ENCODE peak calls at places on chromosomes 16 and 17, in nine cellular contexts. P is NCI-H1048; C is left ventricle myocardium inferior; U is kidney tubule cell; G is ELR; D is brain pericyte; K is naive thymus-derived CD4-positive, alpha-beta T cell; F is AG09319; J is Peyer's patch. T is an unnamed sample.
A peak's percentile ranks its signal among the peaks of the same experiment; 100 is the strongest.

GRCh38 chr16:75402821-75403475 is 30.4 kb downstream of the CFDP1 start:
- DNase-seq in K (no peak), G (peak; percentile 67), C (no peak), U (peak; percentile 62), P (no peak), J (no peak), F (no peak), D (no peak), T (no peak)

GRCh38 chr17:51120357-51120738 is 320 bp downstream of the SPAG9 start:
- DNase-seq in G (no peak), U (peak; percentile 57), K (no peak), J (peak; percentile 39), D (no peak), F (no peak), C (no peak), P (no peak), T (no peak)

GRCh38 chr17:10196936-10197335 is 1.5 kb downstream of the GAS7 start:
- DNase-seq in K (no peak), J (no peak), P (no peak), D (no peak), F (no peak), C (no peak), U (no peak), G (no peak), T (no peak)

GRCh38 chr16:8756755-8757154 is 40.7 kb downstream of the TMEM186 start:
- DNase-seq in P (no peak), U (no peak), F (no peak), J (no peak), D (no peak), C (no peak), K (no peak), G (no peak), T (no peak)

GRCh38 chr16:17194190-17194780 is 276.5 kb downstream of the XYLT1 start:
- DNase-seq in G (peak; percentile 37), U (no peak), P (no peak), F (no peak), K (peak; percentile 55), J (peak; percentile 56), C (peak; percentile 27), D (no peak), T (no peak)

GRCh38 chr17:73359987-73360410 is 48.2 kb upstream of the CDC42EP4 start:
- DNase-seq in C (peak; percentile 72), K (no peak), F (no peak), D (no peak), U (peak; percentile 6), G (no peak), P (no peak), J (no peak), T (no peak)

GRCh38 chr17:60315650-60316049 is 76.3 kb downstream of the USP32 start:
- DNase-seq in J (no peak), D (no peak), K (no peak), U (no peak), F (no peak), C (no peak), G (peak; percentile 19), P (no peak), T (no peak)

GRCh38 chr17:34146440-34147043 is 108.5 kb upstream of the CCL2 start:
- DNase-seq in K (peak; percentile 59), D (no peak), U (peak; percentile 66), C (peak; percentile 48), P (no peak), J (peak; percentile 20), F (no peak), G (peak; percentile 3), T (no peak)

GRCh38 chr16:17474572-17474971 is 3.8 kb upstream of the XYLT1 start:
- DNase-seq in U (no peak), D (no peak), G (no peak), K (no peak), P (no peak), C (no peak), F (no peak), J (peak; percentile 40), T (no peak)

GRCh38 chr17:40321502-40322416 is 12.8 kb downstream of the RARA start:
- DNase-seq in U (no peak), P (no peak), J (no peak), G (no peak), K (no peak), F (no peak), C (peak; percentile 79), D (no peak), T (no peak)

GRCh38 chr17:6195123-6195522 is 124.9 kb downstream of the WSCD1 start:
- DNase-seq in J (no peak), G (no peak), C (no peak), U (no peak), K (no peak), D (no peak), F (no peak), P (no peak), T (no peak)

GRCh38 chr16:82629441-82630027 is 2.8 kb downstream of the CDH13 start:
- DNase-seq in U (peak; percentile 64), P (no peak), F (no peak), J (no peak), C (no peak), G (peak; percentile 86), D (no peak), K (no peak), T (peak; percentile 95)